ENCODE peak calls at places on chromosomes 6 and 20, in four cellular contexts. K is left ventricle myocardium inferior, W is upper lobe of right lung, M is Peyer's patch. P is an unnamed sample. For H3K4me1, the result is how much of the 10 kb centered on the place peaks cover.

GRCh38 chr6:1240766-1241165 is 71.1 kb upstream of the FOXQ1 start:
- DNase-seq in K (no peak), W (no peak), M (no peak), P (no peak)

GRCh38 chr20:41017448-41018042 is 11.1 kb upstream of the TOP1 start:
- DNase-seq in K (no peak), W (no peak), M (no peak), P (no peak)

GRCh38 chr6:155100087-155100486 is 105.0 kb downstream of the TIAM2 start:
- DNase-seq in K (peak), W (no peak), M (no peak), P (no peak)

GRCh38 chr6:105993341-105993740 is 92.8 kb upstream of the PRDM1 start:
- DNase-seq in K (no peak), W (no peak), M (no peak), P (no peak)

GRCh38 chr6:95387845-95388244 is 189.5 kb upstream of the MANEA start:
- DNase-seq in K (no peak), W (no peak), M (no peak), P (no peak)

GRCh38 chr6:89818977-89819335 is 638 bp downstream of the MDN1 start:
- DNase-seq in K (no peak), W (no peak), M (no peak), P (no peak)

GRCh38 chr20:45969712-45970634 is 2.0 kb downstream of the ZNF335 start:
- DNase-seq in K (no peak), W (peak), M (no peak), P (no peak)

GRCh38 chr6:106125925-106126435 is 39.8 kb downstream of the PRDM1 start:
- DNase-seq in K (no peak), W (no peak), M (peak), P (peak)

GRCh38 chr6:110190726-110191125 is 10.5 kb downstream of the CDC40 start:
- DNase-seq in K (no peak), W (no peak), M (no peak), P (no peak)

GRCh38 chr6:111427341-111428116 is 55.5 kb downstream of the REV3L start:
- DNase-seq in K (no peak), W (no peak), M (no peak), P (no peak)

GRCh38 chr20:60636417-60636816 is 615.6 kb upstream of the CDH4 start:
- DNase-seq in K (no peak), W (no peak), M (no peak), P (no peak)

GRCh38 chr6:121260651-121261102 is 73.6 kb downstream of the TBC1D32 start:
- DNase-seq in K (peak), W (no peak), M (no peak), P (no peak)

GRCh38 chr6:19311786-19312185 is 525.4 kb upstream of the ID4 start:
- DNase-seq in K (no peak), W (no peak), M (no peak), P (no peak)

GRCh38 chr6:137870744-137871247 is 3.7 kb downstream of the TNFAIP3 start:
- DNase-seq in K (no peak), W (no peak), M (no peak), P (peak)

GRCh38 chr6:135314543-135314942 is 133.4 kb downstream of the MYB start:
- DNase-seq in K (no peak), W (no peak), M (no peak), P (no peak)

GRCh38 chr6:157813757-157814455 is 9.1 kb upstream of the SNX9 start:
- DNase-seq in K (no peak), W (no peak), M (no peak), P (no peak)

GRCh38 chr6:150491131-150491795 is 108.4 kb upstream of the PLEKHG1 start:
- DNase-seq in K (no peak), W (no peak), M (no peak), P (peak)

GRCh38 chr20:2851086-2851485 is 10.5 kb downstream of the VPS16 start:
- DNase-seq in K (no peak), W (no peak), M (no peak), P (no peak)

GRCh38 chr6:37303891-37304503 is 46.1 kb upstream of the TMEM217 start:
- DNase-seq in K (no peak), W (no peak), M (no peak), P (no peak)

GRCh38 chr20:24164360-24164759 is 175.8 kb upstream of the GGTLC1 start:
- DNase-seq in K (no peak), W (no peak), M (no peak), P (no peak)

GRCh38 chr6:113847435-113847834 is 9.7 kb upstream of the MARCKS start:
- DNase-seq in K (no peak), W (no peak), M (no peak), P (no peak)

GRCh38 chr6:125099211-125100017 is 54.2 kb upstream of the TPD52L1 start:
- DNase-seq in K (peak), W (peak), M (no peak), P (no peak)

GRCh38 chr6:95577317-95578105 is at the start of gene MANEA:
- DNase-seq in K (peak), W (peak), M (peak), P (peak)

GRCh38 chr6:169986171-169986847 is 234.9 kb downstream of the ERMARD start:
- DNase-seq in K (peak), W (peak), M (no peak), P (no peak)

GRCh38 chr6:41451039-41451438 is 95.1 kb upstream of the FOXP4 start:
- DNase-seq in K (no peak), W (no peak), M (no peak), P (no peak)

GRCh38 chr6:57262491-57262890 is 40.4 kb upstream of the RAB23 start:
- DNase-seq in K (peak), W (no peak), M (peak), P (no peak)

GRCh38 chr6:125310994-125311649 is 9.4 kb upstream of the HDDC2 start:
- DNase-seq in K (no peak), W (no peak), M (no peak), P (peak)

GRCh38 chr6:128882991-128883571 is at the start of gene LAMA2:
- DNase-seq in K (peak), W (peak), M (no peak), P (no peak)

GRCh38 chr6:7561153-7561964 is 19.9 kb downstream of the DSP start:
- DNase-seq in K (no peak), W (no peak), M (no peak), P (no peak)

GRCh38 chr6:119446623-119447008 is 97.1 kb upstream of the MAN1A1 start:
- DNase-seq in K (no peak), W (no peak), M (no peak), P (no peak)

GRCh38 chr20:33645072-33645358 is 17.1 kb upstream of the C20orf144 start:
- DNase-seq in K (no peak), W (no peak), M (no peak), P (no peak)

GRCh38 chr20:13915244-13915643 is 75.2 kb downstream of the SEL1L2 start:
- DNase-seq in K (no peak), W (no peak), M (no peak), P (no peak)

GRCh38 chr6:161393839-161394364 is 120.0 kb upstream of the AGPAT4 start:
- DNase-seq in K (no peak), W (no peak), M (peak), P (peak)

GRCh38 chr6:37381579-37381978 is 27.8 kb downstream of the RNF8 start:
- DNase-seq in K (no peak), W (no peak), M (no peak), P (no peak)

GRCh38 chr6:43092635-43093034 is 16.5 kb downstream of the PTK7 start:
- DNase-seq in K (no peak), W (no peak), M (no peak), P (no peak)
- H3K4me1 ChIP-seq in K (under half), W (half or more), M (under half), P (under half)

DNA sequence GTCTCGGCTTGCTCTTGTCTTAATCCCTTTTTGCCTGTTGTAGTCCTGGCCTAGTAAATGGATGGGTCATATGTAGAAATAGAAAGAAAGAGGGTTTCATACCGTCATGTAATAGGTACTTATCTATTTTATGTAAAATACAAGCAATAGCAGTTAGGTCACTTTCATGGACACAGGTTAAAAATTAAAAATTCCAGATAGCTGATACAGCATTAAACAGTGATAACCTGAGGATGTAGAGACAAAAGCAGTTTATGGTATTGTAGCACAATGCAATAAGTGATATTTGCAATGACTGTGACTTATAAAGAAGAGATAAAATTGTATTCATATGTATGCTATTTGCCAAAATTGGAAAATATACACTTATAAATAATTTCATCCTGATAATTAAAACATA is 96.9 kb downstream of the CCDC170 start:
- DNase-seq in K (no peak), W (no peak), M (no peak), P (no peak)
- H3K4me1 ChIP-seq in K (under half), W (under half), M (under half), P (under half)

GRCh38 chr6:14664112-14664592 is 546.6 kb downstream of the CD83 start:
- DNase-seq in K (no peak), W (no peak), M (peak), P (no peak)
- H3K4me1 ChIP-seq in K (under half), W (under half), M (under half), P (under half)

GRCh38 chr20:38184098-38184497 is 19.0 kb upstream of the TGM2 start:
- DNase-seq in K (no peak), W (no peak), M (no peak), P (no peak)
- H3K4me1 ChIP-seq in K (under half), W (under half), M (under half), P (under half)

DNA sequence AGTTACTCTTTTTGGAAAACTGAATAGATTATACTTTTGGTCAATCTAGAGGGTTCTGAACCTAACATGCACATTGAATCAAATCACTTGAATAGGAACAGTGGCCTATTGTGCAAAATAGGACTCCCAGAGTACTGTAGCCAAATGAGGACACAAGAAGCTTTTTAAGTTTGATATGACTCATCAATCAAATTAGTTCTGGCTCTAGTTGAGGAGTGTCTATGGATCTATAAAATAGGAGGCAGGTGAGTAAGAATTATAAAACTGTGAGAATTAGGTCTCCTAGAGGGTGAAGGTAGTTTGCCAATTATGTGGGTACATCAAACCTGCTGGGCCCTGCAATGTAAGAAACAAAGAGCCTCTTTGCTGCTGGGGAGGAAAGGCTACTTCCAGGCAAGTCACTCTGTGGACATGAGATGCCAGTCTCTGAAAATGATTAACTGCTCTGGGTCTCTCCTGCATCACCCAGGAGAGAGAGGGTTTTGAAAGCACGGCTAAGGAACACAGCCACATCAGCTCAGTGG is 112.3 kb downstream of the RCAN2 start:
- DNase-seq in K (no peak), W (no peak), M (no peak), P (no peak)
- H3K4me1 ChIP-seq in K (half or more), W (under half), M (under half), P (under half)

DNA sequence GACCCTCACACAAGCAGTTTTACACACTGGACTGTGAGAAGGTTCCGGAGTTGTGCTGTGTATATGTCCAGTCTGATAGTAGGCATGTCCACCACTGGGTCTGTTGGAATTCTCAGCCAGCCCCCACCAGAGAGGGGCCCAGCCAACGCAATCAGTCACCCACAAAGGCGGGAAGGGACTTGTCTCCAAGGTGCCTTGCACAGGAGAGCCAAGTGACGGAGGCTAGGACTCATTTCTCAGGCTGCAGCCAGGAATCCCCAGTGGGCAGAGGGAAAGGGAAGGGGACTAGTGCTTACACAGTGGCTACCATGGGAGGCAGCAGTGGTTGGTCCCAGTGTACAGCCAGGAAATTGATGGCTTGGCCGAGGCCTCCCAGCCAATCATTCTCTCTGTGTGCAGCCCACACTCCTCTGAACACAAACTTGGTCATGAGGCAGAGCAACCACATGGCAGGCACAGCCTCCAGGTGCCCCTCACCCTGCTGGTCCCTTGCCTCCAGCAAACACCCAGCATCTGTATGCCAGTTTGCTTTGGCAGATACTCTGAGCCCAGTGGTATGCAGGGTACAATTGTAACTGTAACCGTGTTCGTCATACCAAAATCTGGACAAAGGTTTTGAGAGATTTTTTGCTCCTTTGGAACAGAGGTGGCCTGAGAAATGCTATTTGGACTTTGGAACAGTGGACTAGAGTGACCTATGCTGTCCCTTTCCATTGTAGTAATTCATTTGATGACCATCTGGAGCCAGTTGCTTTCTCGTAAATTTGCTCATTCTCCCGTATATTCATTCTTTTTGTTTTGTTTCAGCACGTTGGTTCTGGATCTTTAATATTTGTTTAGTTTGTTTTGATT is 72.9 kb upstream of the MYL9 start:
- DNase-seq in K (no peak), W (no peak), M (no peak), P (no peak)
- H3K4me1 ChIP-seq in K (half or more), W (half or more), M (under half), P (half or more)

DNA sequence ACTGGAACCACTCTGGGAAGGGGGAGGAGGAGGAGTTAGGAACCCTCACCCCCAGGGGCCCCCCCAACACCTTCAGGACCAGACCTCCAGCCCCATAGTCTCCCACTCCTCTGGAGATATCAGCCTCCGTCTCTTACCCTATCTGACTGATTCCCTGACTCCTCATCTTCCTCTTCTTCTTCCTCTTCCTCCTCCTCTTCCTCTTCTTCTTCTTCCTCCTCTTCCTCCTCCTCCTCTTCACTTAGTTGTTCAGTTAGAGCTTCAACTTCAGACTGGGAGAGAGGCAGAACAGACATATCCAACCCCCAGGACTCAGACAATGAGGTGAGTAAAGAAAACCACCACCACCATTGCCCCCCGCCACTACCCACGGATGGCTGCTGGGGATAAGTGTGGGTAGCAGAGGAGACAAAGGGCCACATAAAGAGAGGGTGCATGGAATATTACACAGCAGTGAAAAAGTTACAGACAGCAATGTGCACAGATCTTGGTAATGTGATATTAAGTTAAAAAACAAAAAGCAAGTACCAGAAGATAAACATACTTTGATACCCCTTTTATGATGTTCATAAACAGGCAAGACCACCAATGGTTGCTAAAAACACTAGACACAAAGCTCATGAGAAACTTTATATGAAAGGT is 8.0 kb downstream of the EHMT2 start:
- DNase-seq in K (no peak), W (no peak), M (no peak), P (no peak)
- H3K4me1 ChIP-seq in K (under half), W (under half), M (under half), P (under half)

GRCh38 chr6:97819680-97820079 is 536.7 kb upstream of the MMS22L start:
- DNase-seq in K (no peak), W (no peak), M (no peak), P (no peak)
- H3K4me1 ChIP-seq in K (under half), W (under half), M (under half), P (under half)

DNA sequence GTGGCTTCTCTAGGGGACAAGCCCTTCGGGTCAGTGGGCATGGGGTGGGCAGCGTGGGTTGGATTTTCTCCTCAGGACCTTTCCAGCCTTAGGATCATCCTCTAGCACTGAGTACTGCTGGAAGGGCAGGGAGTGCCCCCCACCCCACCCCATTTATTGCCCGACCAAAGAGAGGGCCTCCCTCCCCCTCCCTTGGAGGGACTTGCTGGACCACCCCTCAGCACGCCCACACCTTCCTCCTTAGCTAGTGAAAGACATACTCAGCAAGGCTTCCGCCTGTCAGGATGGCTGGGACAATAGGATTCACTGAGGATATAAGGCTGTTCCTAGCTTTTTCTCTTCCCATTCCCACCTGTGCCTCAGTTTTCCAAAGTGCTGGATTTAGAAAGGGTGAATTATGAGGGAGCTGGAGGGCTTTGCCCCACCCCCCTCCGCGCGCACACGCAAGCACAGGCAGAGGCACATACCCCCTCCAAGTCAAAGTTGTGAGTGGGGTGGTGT is 859 bp upstream of the SLC29A1 start:
- DNase-seq in K (no peak), W (no peak), M (no peak), P (no peak)
- H3K4me1 ChIP-seq in K (half or more), W (half or more), M (under half), P (under half)

P was measured in CD8-positive, alpha-beta memory T cell.